ENCODE peak calls at places on chromosomes 2 and 18, in ten cellular contexts. Z, S, M, E, R, W, N, D, X and P are unnamed samples.

GRCh38 chr2:188235364-188235763 is 56.3 kb upstream of the GULP1 start:
- DNase-seq in S (no peak), W (no peak), Z (no peak), N (no peak), X (no peak), D (no peak), M (no peak), E (no peak), R (no peak), P (no peak)

GRCh38 chr2:157685572-157685971 is 56.9 kb upstream of the ACVR1C start:
- DNase-seq in M (no peak), E (no peak), Z (no peak), D (no peak), W (no peak), X (no peak), R (no peak), S (no peak), N (no peak), P (no peak)

GRCh38 chr2:147789720-147790119 is 55.1 kb upstream of the ACVR2A start:
- DNase-seq in D (no peak), X (no peak), Z (no peak), R (no peak), N (no peak), S (peak; percentile 59), M (no peak), W (no peak), E (no peak), P (no peak)

GRCh38 chr2:237315170-237315880 is 98.6 kb downstream of the COL6A3 start:
- DNase-seq in Z (peak; percentile 4), E (no peak), M (peak; percentile 55), D (no peak), N (no peak), S (peak; percentile 99), X (peak; percentile 41), R (peak; percentile 81), W (no peak), P (no peak)

GRCh38 chr2:11810237-11810977 is 64.0 kb downstream of the LPIN1 start:
- DNase-seq in D (no peak), E (no peak), N (no peak), W (no peak), S (no peak), R (no peak), M (no peak), Z (no peak), X (no peak), P (no peak)

GRCh38 chr2:133044556-133044955 is 374.6 kb upstream of the LYPD1 start:
- DNase-seq in Z (no peak), X (no peak), D (no peak), M (no peak), N (no peak), S (peak; percentile 14), R (no peak), E (no peak), W (no peak), P (peak; percentile 10)

GRCh38 chr2:179594268-179595112 is 266.9 kb downstream of the ZNF385B start:
- DNase-seq in W (no peak), Z (no peak), E (no peak), X (no peak), R (no peak), M (no peak), S (no peak), D (no peak), N (no peak), P (no peak)

GRCh38 chr2:219300022-219300421 is 9.2 kb downstream of the PTPRN start:
- DNase-seq in X (no peak), W (no peak), E (no peak), N (no peak), M (peak; percentile 40), S (no peak), Z (no peak), D (no peak), R (no peak), P (no peak)

GRCh38 chr2:231685349-231686191 is 22.8 kb upstream of the PTMA start:
- DNase-seq in N (no peak), R (peak; percentile 60), M (peak; percentile 62), X (peak; percentile 82), E (no peak), D (no peak), S (no peak), W (no peak), Z (no peak), P (peak; percentile 62)

GRCh38 chr2:111030271-111030891 is 90.3 kb upstream of the BCL2L11 start:
- DNase-seq in R (no peak), X (no peak), N (peak; percentile 8), W (no peak), S (no peak), M (no peak), E (no peak), D (no peak), Z (no peak), P (no peak)

GRCh38 chr2:42028571-42029148 is 19.2 kb upstream of the PKDCC start:
- DNase-seq in N (no peak), Z (no peak), E (no peak), X (no peak), W (no peak), R (no peak), D (no peak), M (no peak), S (peak; percentile 34), P (no peak)

GRCh38 chr2:173090291-173090877 is 14.7 kb downstream of the MAP3K20 start:
- DNase-seq in N (no peak), E (no peak), X (no peak), R (no peak), S (peak; percentile 81), M (peak; percentile 11), Z (no peak), W (no peak), D (no peak), P (no peak)

GRCh38 chr2:186486651-186487647 is 889 bp downstream of the ZC3H15 start:
- DNase-seq in N (no peak), Z (no peak), R (no peak), X (no peak), W (no peak), D (no peak), M (peak; percentile 36), S (peak; percentile 33), E (no peak), P (peak; percentile 7)

GRCh38 chr2:126863336-126864015 is 35.2 kb upstream of the TEX51 start:
- DNase-seq in Z (no peak), X (no peak), R (no peak), D (no peak), S (no peak), E (no peak), N (no peak), W (no peak), M (no peak), P (no peak)

GRCh38 chr18:59272221-59272888 is 899 bp downstream of the RAX start:
- DNase-seq in Z (no peak), M (peak; percentile 66), S (no peak), R (no peak), E (no peak), D (no peak), X (no peak), W (no peak), N (no peak), P (no peak)

GRCh38 chr2:211833582-211834279 is 704.9 kb downstream of the ERBB4 start:
- DNase-seq in Z (no peak), E (no peak), R (no peak), N (no peak), M (no peak), S (no peak), X (no peak), D (no peak), W (no peak), P (no peak)

GRCh38 chr18:27778441-27778840 is 398.5 kb downstream of the CDH2 start:
- DNase-seq in W (peak; percentile 30), Z (no peak), D (no peak), N (no peak), S (peak; percentile 44), X (no peak), R (no peak), M (peak; percentile 39), E (no peak), P (no peak)

GRCh38 chr18:8469793-8470192 is 139.4 kb upstream of the RAB12 start:
- DNase-seq in R (no peak), S (peak; percentile 69), D (no peak), N (no peak), M (no peak), X (no peak), Z (no peak), E (no peak), W (no peak), P (no peak)

GRCh38 chr18:5891361-5892215 is 3.7 kb downstream of the TMEM200C start:
- DNase-seq in Z (no peak), X (no peak), M (no peak), E (no peak), N (no peak), D (no peak), R (no peak), W (no peak), S (no peak), P (no peak)

GRCh38 chr2:190679813-190680591 is 31.1 kb downstream of the NAB1 start:
- DNase-seq in Z (peak; percentile 70), W (peak; percentile 46), X (peak; percentile 62), N (peak; percentile 49), M (peak; percentile 76), E (no peak), R (peak; percentile 78), S (peak; percentile 68), D (no peak), P (peak; percentile 31)